ENCODE peak calls at places on chromosomes 1 and 21, in nine cellular contexts. Z is Caco-2; Q is colonic mucosa; C is esophagus muscularis mucosa; M is CD8-positive, alpha-beta T cell; O is GM23248; E is heart right ventricle; F is upper lobe of right lung; W is psoas muscle. J is an unnamed sample. For H3K4me1, the result is how much of the 10 kb centered on the place peaks cover.

GRCh38 chr1:184935919-184936798 is 38.1 kb downstream of the NIBAN1 start:
- DNase-seq in W (no peak), Q (no peak), M (no peak), E (no peak), O (no peak), C (no peak), F (no peak), Z (no peak), J (no peak)

GRCh38 chr1:55559802-55560201 is 344.6 kb upstream of the USP24 start:
- DNase-seq in O (peak), E (no peak), M (no peak), Q (no peak), F (no peak), C (no peak), Z (no peak), W (no peak), J (no peak)

GRCh38 chr1:215704089-215704860 is 137.2 kb downstream of the KCTD3 start:
- DNase-seq in O (peak), F (no peak), E (no peak), W (no peak), M (no peak), Q (no peak), Z (no peak), C (no peak), J (no peak)

GRCh38 chr1:223483511-223483910 is 90.3 kb downstream of the CCDC185 start:
- DNase-seq in O (no peak), M (no peak), Z (no peak), E (no peak), C (no peak), F (no peak), W (no peak), Q (no peak), J (no peak)

GRCh38 chr1:54199151-54199764 is 572 bp downstream of the CYB5RL start:
- DNase-seq in O (peak), W (no peak), Q (peak), C (no peak), Z (no peak), M (no peak), F (no peak), E (no peak), J (no peak)

GRCh38 chr1:61271412-61271789 is 189.0 kb downstream of the NFIA start:
- DNase-seq in C (no peak), M (no peak), Z (no peak), F (no peak), W (no peak), Q (no peak), O (no peak), E (no peak), J (no peak)

GRCh38 chr1:244761279-244761678 is 74.2 kb upstream of the COX20 start:
- DNase-seq in W (no peak), C (no peak), O (peak), Z (no peak), Q (no peak), E (no peak), M (no peak), F (no peak), J (no peak)

GRCh38 chr1:17207966-17208418 is 3.1 kb downstream of the PADI1 start:
- DNase-seq in W (peak), Z (no peak), C (no peak), F (no peak), Q (no peak), M (peak), E (no peak), O (peak), J (peak)

GRCh38 chr1:151822404-151822803 is 9.2 kb downstream of the RORC start:
- DNase-seq in W (no peak), Z (no peak), F (no peak), M (no peak), C (no peak), E (no peak), Q (no peak), O (no peak), J (no peak)

GRCh38 chr1:7120863-7121621 is 335.8 kb downstream of the CAMTA1 start:
- DNase-seq in Q (no peak), W (no peak), M (no peak), C (no peak), E (no peak), F (no peak), O (no peak), Z (no peak), J (no peak)

GRCh38 chr1:71080178-71080781 is 555 bp downstream of the ZRANB2 start:
- DNase-seq in Q (peak), F (peak), Z (no peak), E (no peak), C (no peak), W (no peak), M (no peak), O (peak), J (no peak)

GRCh38 chr1:46333300-46334029 is 7.1 kb upstream of the NSUN4 start:
- DNase-seq in C (no peak), M (no peak), Z (peak), F (peak), Q (peak), O (peak), W (no peak), E (no peak), J (no peak)

GRCh38 chr1:112625696-112626095 is 6.1 kb downstream of the CAPZA1 start:
- DNase-seq in W (no peak), C (no peak), Q (no peak), Z (no peak), E (peak), F (no peak), M (no peak), O (peak), J (no peak)
- H3K4me1 ChIP-seq in W (half or more), C (half or more), Q (under half), Z (under half), E (half or more), F (half or more), M (half or more), O (under half), J (under half)

GRCh38 chr1:10779201-10779600 is 17.2 kb downstream of the CASZ1 start:
- DNase-seq in Q (peak), Z (no peak), E (no peak), M (no peak), F (peak), O (no peak), C (no peak), W (no peak), J (peak)

GRCh38 chr1:10779841-10780240 is 16.6 kb downstream of the CASZ1 start:
- DNase-seq in W (no peak), O (no peak), E (no peak), F (no peak), M (no peak), C (no peak), Z (no peak), Q (peak), J (no peak)

GRCh38 chr1:10782491-10783244 is 13.8 kb downstream of the CASZ1 start:
- DNase-seq in C (no peak), W (no peak), M (no peak), F (no peak), Q (no peak), E (no peak), Z (no peak), O (no peak), J (no peak)

GRCh38 chr1:10778640-10779039 is 17.8 kb downstream of the CASZ1 start:
- DNase-seq in O (no peak), W (no peak), C (no peak), Q (no peak), M (no peak), F (no peak), Z (no peak), E (no peak), J (no peak)

GRCh38 chr1:10781137-10781536 is 15.3 kb downstream of the CASZ1 start:
- DNase-seq in W (peak), M (no peak), Q (no peak), F (no peak), C (no peak), Z (no peak), O (no peak), E (no peak), J (no peak)
- H3K4me1 ChIP-seq in W (half or more), M (under half), Q (under half), F (under half), C (under half), Z (under half), O (under half), E (under half), J (under half)

GRCh38 chr1:154838473-154838872 is 31.6 kb downstream of the KCNN3 start:
- DNase-seq in Z (no peak), M (no peak), O (no peak), W (no peak), C (no peak), F (no peak), Q (no peak), E (no peak), J (no peak)
- H3K4me1 ChIP-seq in Z (under half), M (under half), O (under half), W (half or more), C (under half), F (under half), Q (under half), E (under half), J (under half)

DNA sequence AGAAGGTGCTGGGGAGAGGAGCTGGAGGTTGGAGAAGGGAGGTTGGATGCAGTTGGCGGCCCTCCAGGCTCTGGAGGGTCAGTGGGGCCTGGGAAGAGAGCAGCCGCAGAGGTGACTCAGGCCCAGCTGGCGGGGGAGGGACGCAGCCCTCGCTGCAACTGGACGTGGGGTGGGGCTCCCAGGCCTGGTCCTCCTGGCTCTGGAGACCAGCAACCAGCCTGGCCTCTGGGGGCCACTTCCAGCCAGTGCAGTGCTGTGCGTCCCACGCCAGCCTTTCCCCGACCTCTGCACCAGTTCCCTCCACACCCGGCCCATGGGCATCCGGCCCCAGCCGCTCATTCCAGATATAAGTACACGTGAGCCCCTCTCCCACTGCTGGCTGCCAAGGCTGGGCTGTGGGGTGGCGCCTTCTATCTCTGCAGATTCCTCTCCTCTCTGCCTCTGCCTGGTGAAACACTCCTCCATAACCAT is 38.0 kb upstream of the COL18A1 start:
- DNase-seq in W (peak), O (peak), Q (peak), C (no peak), F (no peak), M (no peak), E (peak), Z (no peak), J (no peak)
- H3K4me1 ChIP-seq in W (under half), O (under half), Q (under half), C (half or more), F (under half), M (under half), E (half or more), Z (half or more), J (half or more)

GRCh38 chr1:243462929-243463697 is 207.3 kb downstream of the SDCCAG8 start:
- DNase-seq in C (no peak), E (no peak), Z (no peak), W (no peak), Q (no peak), F (no peak), O (no peak), M (no peak), J (no peak)
- H3K4me1 ChIP-seq in C (under half), E (under half), Z (under half), W (under half), Q (under half), F (under half), O (under half), M (under half), J (under half)

DNA sequence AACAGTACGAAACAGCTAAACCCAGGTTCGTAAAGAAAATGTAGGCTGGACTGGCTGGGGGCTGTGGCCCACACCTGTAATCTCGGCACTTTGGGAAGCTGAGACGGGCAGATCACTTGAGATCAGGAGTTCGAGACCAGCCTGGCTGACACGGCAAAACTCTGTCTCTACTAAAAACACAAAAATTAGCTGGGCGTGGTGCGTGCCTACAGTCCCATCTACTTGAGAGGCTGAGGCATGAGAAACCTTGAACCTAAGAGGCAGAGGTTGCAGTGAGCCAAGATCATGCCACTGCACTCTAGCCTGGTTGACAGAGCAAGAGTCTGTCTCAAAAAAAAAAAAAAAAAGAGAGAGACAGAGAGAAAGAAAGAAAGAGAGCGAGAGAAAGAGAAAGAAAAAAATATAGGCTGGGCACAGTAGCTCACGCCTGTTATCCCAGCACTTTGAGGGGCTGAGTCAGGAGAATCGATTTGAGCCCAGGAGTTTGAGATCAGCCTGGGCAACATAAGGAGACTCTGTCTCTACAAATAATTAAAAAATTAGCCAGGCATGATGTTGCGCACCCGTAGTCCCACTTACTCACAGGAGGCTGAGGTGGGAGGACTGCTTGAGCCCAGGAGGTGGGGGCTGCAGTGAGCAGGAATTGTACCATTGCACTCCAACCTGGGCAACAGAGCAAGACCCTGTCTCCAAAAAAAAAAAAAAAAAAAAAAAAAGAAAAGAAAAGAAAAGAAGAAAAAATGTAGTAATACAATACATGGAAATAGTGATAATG is 35.7 kb downstream of the CAPZB start:
- DNase-seq in Z (no peak), C (no peak), O (no peak), F (no peak), M (no peak), E (no peak), W (no peak), Q (no peak), J (no peak)
- H3K4me1 ChIP-seq in Z (under half), C (half or more), O (half or more), F (half or more), M (half or more), E (half or more), W (half or more), Q (under half), J (half or more)

GRCh38 chr1:93692451-93692861 is 10.8 kb upstream of the BCAR3 start:
- DNase-seq in E (no peak), C (no peak), Q (no peak), O (peak), Z (no peak), F (peak), M (no peak), W (no peak), J (no peak)
- H3K4me1 ChIP-seq in E (under half), C (under half), Q (under half), O (under half), Z (under half), F (under half), M (under half), W (under half), J (under half)

GRCh38 chr1:88813474-88813873 is 77.9 kb downstream of the GTF2B start:
- DNase-seq in C (no peak), W (no peak), Q (no peak), Z (no peak), E (no peak), F (no peak), M (no peak), O (no peak), J (no peak)
- H3K4me1 ChIP-seq in C (under half), W (under half), Q (under half), Z (under half), E (under half), F (under half), M (under half), O (under half), J (under half)

GRCh38 chr1:8681911-8682310 is 135.5 kb downstream of the RERE start:
- DNase-seq in Q (no peak), W (no peak), O (no peak), Z (no peak), E (no peak), C (no peak), F (no peak), M (no peak), J (no peak)

GRCh38 chr1:8682573-8682972 is 134.9 kb downstream of the RERE start:
- DNase-seq in F (no peak), M (no peak), E (no peak), O (no peak), C (no peak), Z (no peak), W (no peak), Q (no peak), J (no peak)

GRCh38 chr1:8687539-8687938 is 129.9 kb downstream of the RERE start:
- DNase-seq in C (no peak), M (no peak), Z (no peak), O (no peak), F (no peak), Q (no peak), W (no peak), E (no peak), J (no peak)

GRCh38 chr1:8687053-8687452 is 130.4 kb downstream of the RERE start:
- DNase-seq in O (peak), F (no peak), W (no peak), Q (peak), C (no peak), M (no peak), E (no peak), Z (no peak), J (no peak)

DNA sequence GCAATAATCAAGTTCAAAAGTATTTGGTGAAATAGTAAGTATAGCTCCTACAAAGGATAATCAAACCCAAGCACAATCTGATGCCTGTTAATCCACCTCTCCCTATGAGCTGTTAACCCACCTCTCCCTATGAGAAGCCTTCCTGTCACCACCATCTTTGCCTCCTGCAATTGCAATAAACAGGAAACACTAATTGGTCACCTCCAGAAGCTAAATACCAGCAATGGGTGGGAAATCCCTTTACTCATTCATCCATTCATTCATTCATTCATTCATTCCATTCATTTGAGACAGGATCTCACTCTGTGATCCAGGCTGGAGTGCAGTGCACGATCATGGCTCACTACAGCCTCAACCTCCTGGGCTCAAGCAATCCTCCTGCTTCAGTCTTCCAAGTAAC is 132.8 kb downstream of the RERE start:
- DNase-seq in Z (no peak), W (no peak), C (no peak), O (no peak), E (no peak), Q (no peak), F (no peak), M (no peak), J (no peak)
- H3K4me1 ChIP-seq in Z (under half), W (under half), C (half or more), O (under half), E (under half), Q (under half), F (under half), M (under half), J (under half)

GRCh38 chr1:92958203-92958970 is 2.9 kb downstream of the DIPK1A start:
- DNase-seq in C (no peak), Q (no peak), M (no peak), Z (no peak), W (no peak), O (no peak), F (no peak), E (no peak), J (no peak)
- H3K4me1 ChIP-seq in C (half or more), Q (under half), M (under half), Z (under half), W (under half), O (under half), F (under half), E (half or more), J (under half)

J was measured in Panc1.